ENCODE peak calls at places on chromosomes 6 and 20, in seven cellular contexts. C, H, I, F, W, X and A are unnamed samples.

GRCh38 chr6:1049900-1050299 is 262.0 kb upstream of the FOXQ1 start:
- DNase-seq in X (peak; percentile 57), H (no peak), W (no peak), F (no peak), I (no peak), C (no peak), A (no peak)

GRCh38 chr6:30730611-30731435 is 10.7 kb downstream of the TUBB start:
- DNase-seq in F (no peak), I (peak; percentile 86), C (peak; percentile 90), W (no peak), H (peak; percentile 88), X (peak; percentile 90), A (peak; percentile 72)

GRCh38 chr20:21272279-21272678 is 30.9 kb upstream of the XRN2 start:
- DNase-seq in W (no peak), H (no peak), F (no peak), C (no peak), I (no peak), X (no peak), A (no peak)

GRCh38 chr6:110949679-110950285 is 8.7 kb upstream of the GTF3C6 start:
- DNase-seq in C (no peak), H (no peak), F (no peak), X (no peak), W (peak; percentile 9), I (no peak), A (no peak)

GRCh38 chr6:108737594-108738546 is 110.4 kb upstream of the ARMC2 start:
- DNase-seq in H (no peak), X (no peak), C (peak; percentile 23), W (no peak), I (peak; percentile 26), F (peak; percentile 84), A (no peak)

GRCh38 chr20:49349678-49350077 is 71.8 kb upstream of the ZNFX1 start:
- DNase-seq in H (no peak), X (no peak), W (no peak), C (no peak), F (no peak), I (no peak), A (no peak)

GRCh38 chr20:51121901-51122412 is 99.0 kb upstream of the KCNG1 start:
- DNase-seq in W (no peak), I (no peak), C (no peak), X (no peak), H (no peak), F (peak; percentile 43), A (no peak)

GRCh38 chr6:144286503-144287393 is 1.6 kb downstream of the UTRN start:
- DNase-seq in F (peak; percentile 87), H (peak; percentile 85), X (peak; percentile 88), C (peak; percentile 23), I (no peak), W (no peak), A (no peak)

GRCh38 chr6:139857143-139857542 is 482.7 kb upstream of the CITED2 start:
- DNase-seq in F (no peak), H (no peak), C (no peak), I (no peak), W (no peak), X (no peak), A (no peak)

GRCh38 chr20:55953201-55953600 is 52.1 kb downstream of the CBLN4 start:
- DNase-seq in I (no peak), W (no peak), F (no peak), C (no peak), H (no peak), X (no peak), A (no peak)

GRCh38 chr20:31691646-31692275 is 30.9 kb downstream of the BCL2L1 start:
- DNase-seq in C (no peak), X (no peak), F (no peak), H (no peak), W (no peak), I (no peak), A (no peak)

GRCh38 chr6:63644668-63645326 is 9.2 kb downstream of the PHF3 start:
- DNase-seq in H (no peak), W (peak; percentile 61), I (no peak), X (no peak), C (no peak), F (no peak), A (no peak)

GRCh38 chr20:34459209-34459608 is 57.0 kb upstream of the DYNLRB1 start:
- DNase-seq in F (no peak), C (no peak), I (no peak), H (no peak), W (no peak), X (no peak), A (no peak)

GRCh38 chr20:49725694-49726093 is 12.0 kb upstream of the B4GALT5 start:
- DNase-seq in H (no peak), I (no peak), F (no peak), C (no peak), X (no peak), W (no peak), A (no peak)

GRCh38 chr6:13135152-13135551 is 193.2 kb downstream of the TBC1D7 start:
- DNase-seq in I (no peak), C (no peak), W (no peak), H (no peak), X (no peak), F (no peak), A (no peak)

GRCh38 chr20:51335329-51335841 is 207.1 kb downstream of the NFATC2 start:
- DNase-seq in C (peak; percentile 10), F (peak; percentile 79), H (no peak), X (no peak), I (peak; percentile 24), W (no peak), A (no peak)

GRCh38 chr20:49909499-49910339 is 5.6 kb downstream of the SPATA2 start:
- DNase-seq in X (no peak), H (no peak), C (no peak), W (no peak), F (no peak), I (no peak), A (no peak)

GRCh38 chr6:18342223-18342622 is 44.9 kb upstream of the RNF144B start:
- DNase-seq in F (no peak), H (no peak), W (no peak), X (no peak), C (no peak), I (no peak), A (no peak)

GRCh38 chr20:33099842-33100538 is 20.5 kb downstream of the BPIFB4 start:
- DNase-seq in H (no peak), X (no peak), I (no peak), C (no peak), F (no peak), W (no peak), A (no peak)

GRCh38 chr6:170099387-170099786 is 191.5 kb downstream of the DLL1 start:
- DNase-seq in I (no peak), F (no peak), W (no peak), C (no peak), H (no peak), X (peak; percentile 1), A (no peak)

GRCh38 chr6:128569737-128570438 is 49.5 kb upstream of the PTPRK start:
- DNase-seq in H (no peak), I (no peak), C (no peak), X (no peak), W (no peak), F (peak; percentile 73), A (no peak)

GRCh38 chr20:59006864-59007757 is at the start of gene CTSZ:
- DNase-seq in C (peak; percentile 58), H (peak; percentile 61), X (peak; percentile 52), I (no peak), W (no peak), F (peak; percentile 91), A (peak; percentile 71)

GRCh38 chr20:51456511-51457280 is 85.8 kb downstream of the NFATC2 start:
- DNase-seq in X (peak; percentile 97), W (peak; percentile 93), C (no peak), H (peak; percentile 40), I (no peak), F (peak; percentile 94), A (no peak)

GRCh38 chr6:162181741-162182401 is 545.7 kb downstream of the PRKN start:
- DNase-seq in F (no peak), H (no peak), X (no peak), C (no peak), W (no peak), I (no peak), A (no peak)

GRCh38 chr20:16415079-16415478 is 158.2 kb downstream of the KIF16B start:
- DNase-seq in I (no peak), W (no peak), F (peak; percentile 16), X (no peak), C (no peak), H (no peak), A (no peak)

GRCh38 chr6:51314965-51315364 is 496.3 kb downstream of the TFAP2B start:
- DNase-seq in X (no peak), I (no peak), W (no peak), F (no peak), H (no peak), C (no peak), A (no peak)

GRCh38 chr6:36595168-36595818 is 1.1 kb downstream of the SRSF3 start:
- DNase-seq in F (peak; percentile 26), W (no peak), I (no peak), C (no peak), H (no peak), X (peak; percentile 41), A (no peak)

GRCh38 chr6:53634184-53634631 is 31.3 kb downstream of the KLHL31 start:
- DNase-seq in F (no peak), C (no peak), W (no peak), I (no peak), H (no peak), X (no peak), A (no peak)

GRCh38 chr6:53330137-53330536 is 18.6 kb downstream of the ELOVL5 start:
- DNase-seq in W (no peak), I (no peak), F (no peak), X (no peak), C (no peak), H (no peak), A (no peak)

GRCh38 chr6:132259070-132259469 is 142.2 kb downstream of the MOXD1 start:
- DNase-seq in C (no peak), W (no peak), F (peak; percentile 25), H (no peak), I (no peak), X (no peak), A (no peak)

GRCh38 chr6:97195117-97195516 is 87.9 kb downstream of the MMS22L start:
- DNase-seq in F (no peak), H (no peak), W (peak; percentile 72), C (no peak), X (no peak), I (no peak), A (no peak)

GRCh38 chr6:91288741-91289140 is 701.9 kb upstream of the MAP3K7 start:
- DNase-seq in X (no peak), H (no peak), I (no peak), F (no peak), C (no peak), W (no peak), A (no peak)

GRCh38 chr6:79231101-79231500 is 3.4 kb downstream of the HMGN3 start:
- DNase-seq in F (no peak), C (no peak), W (no peak), H (no peak), X (no peak), I (no peak), A (no peak)

GRCh38 chr20:50645253-50646068 is 45.9 kb downstream of the RIPOR3 start:
- DNase-seq in H (peak; percentile 77), C (no peak), X (peak; percentile 57), F (peak; percentile 92), W (no peak), I (no peak), A (no peak)

GRCh38 chr20:59668926-59669325 is 64.6 kb downstream of the PHACTR3 start:
- DNase-seq in I (no peak), W (no peak), H (no peak), C (no peak), F (no peak), X (no peak), A (no peak)

GRCh38 chr6:51318674-51319073 is 500.0 kb downstream of the TFAP2B start:
- DNase-seq in X (no peak), H (no peak), F (no peak), C (no peak), W (no peak), I (no peak), A (no peak)

GRCh38 chr20:19003759-19004336 is 190.3 kb downstream of the SCP2D1 start:
- DNase-seq in W (no peak), X (no peak), C (no peak), H (no peak), F (no peak), I (no peak), A (no peak)

GRCh38 chr6:24517659-24518538 is 23.1 kb downstream of the ALDH5A1 start:
- DNase-seq in X (no peak), F (no peak), H (no peak), I (no peak), W (no peak), C (no peak), A (peak; percentile 42)